ENCODE peak calls at places on chromosome 1, in four cellular contexts. One of them, this sample, is unnamed.
A peak's percentile ranks its signal among the peaks of the same experiment; 100 is the strongest.

GRCh38 chr1:183039985-183040447 is 16.8 kb downstream of the LAMC1 start:
- DNase-seq in A549: no peak
- DNase-seq in NCI-H1092 treated with DMSO at 0.1 percent for 48 hours: peak; percentile 49
- DNase-seq in NCI-H748 treated with DMSO at 0.1 percent for 48 hours: no peak
- DNase-seq in this sample: peak; percentile 50

GRCh38 chr1:45623972-45624371 is at the start of gene CCDC17:
- DNase-seq in A549: no peak
- DNase-seq in NCI-H1092 treated with DMSO at 0.1 percent for 48 hours: no peak
- DNase-seq in NCI-H748 treated with DMSO at 0.1 percent for 48 hours: no peak
- DNase-seq in this sample: no peak

GRCh38 chr1:70039485-70039884 is 165.9 kb downstream of the LRRC40 start:
- DNase-seq in A549: no peak
- DNase-seq in NCI-H1092 treated with DMSO at 0.1 percent for 48 hours: no peak
- DNase-seq in NCI-H748 treated with DMSO at 0.1 percent for 48 hours: no peak
- DNase-seq in this sample: peak; percentile 53

GRCh38 chr1:56490619-56491018 is 88.7 kb downstream of the PLPP3 start:
- DNase-seq in A549: no peak
- DNase-seq in NCI-H1092 treated with DMSO at 0.1 percent for 48 hours: no peak
- DNase-seq in NCI-H748 treated with DMSO at 0.1 percent for 48 hours: no peak
- DNase-seq in this sample: no peak

GRCh38 chr1:235417101-235417697 is 50.0 kb downstream of the TBCE start:
- DNase-seq in A549: peak; percentile 82
- DNase-seq in NCI-H1092 treated with DMSO at 0.1 percent for 48 hours: peak; percentile 59
- DNase-seq in NCI-H748 treated with DMSO at 0.1 percent for 48 hours: peak; percentile 4
- DNase-seq in this sample: peak; percentile 83

GRCh38 chr1:12196641-12197482 is 30.1 kb downstream of the TNFRSF1B start:
- DNase-seq in A549: no peak
- DNase-seq in NCI-H1092 treated with DMSO at 0.1 percent for 48 hours: peak; percentile 12
- DNase-seq in NCI-H748 treated with DMSO at 0.1 percent for 48 hours: no peak
- DNase-seq in this sample: no peak

GRCh38 chr1:179547021-179547535 is 28.7 kb downstream of the NPHS2 start:
- DNase-seq in A549: no peak
- DNase-seq in NCI-H1092 treated with DMSO at 0.1 percent for 48 hours: no peak
- DNase-seq in NCI-H748 treated with DMSO at 0.1 percent for 48 hours: no peak
- DNase-seq in this sample: peak; percentile 65

GRCh38 chr1:102550729-102551384 is 554.1 kb upstream of the OLFM3 start:
- DNase-seq in A549: no peak
- DNase-seq in NCI-H1092 treated with DMSO at 0.1 percent for 48 hours: no peak
- DNase-seq in NCI-H748 treated with DMSO at 0.1 percent for 48 hours: peak; percentile 12
- DNase-seq in this sample: peak; percentile 78

GRCh38 chr1:1613509-1614082 is 1.7 kb upstream of the MIB2 start:
- DNase-seq in A549: no peak
- DNase-seq in NCI-H1092 treated with DMSO at 0.1 percent for 48 hours: no peak
- DNase-seq in NCI-H748 treated with DMSO at 0.1 percent for 48 hours: no peak
- DNase-seq in this sample: no peak

GRCh38 chr1:204348722-204349121 is 11.0 kb downstream of the PLEKHA6 start:
- DNase-seq in A549: no peak
- DNase-seq in NCI-H1092 treated with DMSO at 0.1 percent for 48 hours: no peak
- DNase-seq in NCI-H748 treated with DMSO at 0.1 percent for 48 hours: no peak
- DNase-seq in this sample: peak; percentile 83

GRCh38 chr1:217211484-217211883 is 419.4 kb downstream of the GPATCH2 start:
- DNase-seq in A549: no peak
- DNase-seq in NCI-H1092 treated with DMSO at 0.1 percent for 48 hours: no peak
- DNase-seq in NCI-H748 treated with DMSO at 0.1 percent for 48 hours: no peak
- DNase-seq in this sample: no peak

GRCh38 chr1:209593747-209594146 is 10.2 kb downstream of the CAMK1G start:
- DNase-seq in A549: no peak
- DNase-seq in NCI-H1092 treated with DMSO at 0.1 percent for 48 hours: no peak
- DNase-seq in NCI-H748 treated with DMSO at 0.1 percent for 48 hours: no peak
- DNase-seq in this sample: no peak

GRCh38 chr1:210251680-210252490 is 19.3 kb downstream of the SERTAD4 start:
- DNase-seq in A549: no peak
- DNase-seq in NCI-H1092 treated with DMSO at 0.1 percent for 48 hours: no peak
- DNase-seq in NCI-H748 treated with DMSO at 0.1 percent for 48 hours: no peak
- DNase-seq in this sample: peak; percentile 70

GRCh38 chr1:203640723-203641523 is 14.3 kb downstream of the ATP2B4 start:
- DNase-seq in A549: no peak
- DNase-seq in NCI-H1092 treated with DMSO at 0.1 percent for 48 hours: no peak
- DNase-seq in NCI-H748 treated with DMSO at 0.1 percent for 48 hours: no peak
- DNase-seq in this sample: no peak

GRCh38 chr1:67434491-67434890 is 4.3 kb upstream of the SERBP1 start:
- DNase-seq in A549: no peak
- DNase-seq in NCI-H1092 treated with DMSO at 0.1 percent for 48 hours: no peak
- DNase-seq in NCI-H748 treated with DMSO at 0.1 percent for 48 hours: no peak
- DNase-seq in this sample: no peak

GRCh38 chr1:40092241-40092640 is 4.8 kb downstream of the PPT1 start:
- DNase-seq in A549: no peak
- DNase-seq in NCI-H1092 treated with DMSO at 0.1 percent for 48 hours: no peak
- DNase-seq in NCI-H748 treated with DMSO at 0.1 percent for 48 hours: no peak
- DNase-seq in this sample: no peak

GRCh38 chr1:163875214-163875926 is 553.6 kb downstream of the NUF2 start:
- DNase-seq in A549: no peak
- DNase-seq in NCI-H1092 treated with DMSO at 0.1 percent for 48 hours: no peak
- DNase-seq in NCI-H748 treated with DMSO at 0.1 percent for 48 hours: no peak
- DNase-seq in this sample: no peak

GRCh38 chr1:111499026-111499790 is 4.2 kb downstream of the ADORA3 start:
- DNase-seq in A549: no peak
- DNase-seq in NCI-H1092 treated with DMSO at 0.1 percent for 48 hours: no peak
- DNase-seq in NCI-H748 treated with DMSO at 0.1 percent for 48 hours: no peak
- DNase-seq in this sample: no peak

GRCh38 chr1:2547210-2548067 is 8.7 kb upstream of the TNFRSF14 start:
- DNase-seq in A549: no peak
- DNase-seq in NCI-H1092 treated with DMSO at 0.1 percent for 48 hours: no peak
- DNase-seq in NCI-H748 treated with DMSO at 0.1 percent for 48 hours: no peak
- DNase-seq in this sample: no peak

GRCh38 chr1:7536891-7537591 is 234.1 kb upstream of the VAMP3 start:
- DNase-seq in A549: no peak
- DNase-seq in NCI-H1092 treated with DMSO at 0.1 percent for 48 hours: peak; percentile 79
- DNase-seq in NCI-H748 treated with DMSO at 0.1 percent for 48 hours: no peak
- DNase-seq in this sample: no peak

GRCh38 chr1:226654508-226655124 is 84.5 kb downstream of the ITPKB start:
- DNase-seq in A549: no peak
- DNase-seq in NCI-H1092 treated with DMSO at 0.1 percent for 48 hours: no peak
- DNase-seq in NCI-H748 treated with DMSO at 0.1 percent for 48 hours: no peak
- DNase-seq in this sample: no peak

GRCh38 chr1:20185834-20186782 is at the start of the genes PLA2G2C and UBXN10:
- DNase-seq in A549: no peak
- DNase-seq in NCI-H1092 treated with DMSO at 0.1 percent for 48 hours: peak; percentile 43
- DNase-seq in NCI-H748 treated with DMSO at 0.1 percent for 48 hours: no peak
- DNase-seq in this sample: peak; percentile 75

GRCh38 chr1:87706779-87707228 is 378.1 kb downstream of the LMO4 start:
- DNase-seq in A549: no peak
- DNase-seq in NCI-H1092 treated with DMSO at 0.1 percent for 48 hours: no peak
- DNase-seq in NCI-H748 treated with DMSO at 0.1 percent for 48 hours: no peak
- DNase-seq in this sample: no peak